ENCODE peak calls at places on chromosome 22, in six cellular contexts. W is neuronal stem cell, K is mesendoderm, R is mesenchymal stem cell, M is H1, L is H9. E is an unnamed sample.
A peak's percentile ranks its signal among the peaks of the same experiment; 100 is the strongest.

GRCh38 chr22:18056161-18056666 is 21.6 kb upstream of the PEX26 start:
- DNase-seq in W (no peak), K (no peak), R (peak; percentile 82), M (no peak), L (no peak), E (no peak)

GRCh38 chr22:42990131-42990838 is 24.7 kb downstream of the PACSIN2 start:
- DNase-seq in W (no peak), K (peak; percentile 80), R (peak; percentile 86), M (no peak), L (no peak), E (peak; percentile 92)

GRCh38 chr22:41001722-41002122 is 50.5 kb downstream of the RBX1 start:
- DNase-seq in W (no peak), K (peak; percentile 65), R (peak; percentile 53), M (no peak), L (no peak), E (peak; percentile 99)

GRCh38 chr22:44464000-44464399 is 34.0 kb downstream of the RTL6 start:
- DNase-seq in W (no peak), K (no peak), R (no peak), M (no peak), L (no peak), E (no peak)

GRCh38 chr22:20455709-20456063 is 18.1 kb upstream of the SCARF2 start:
- DNase-seq in W (no peak), K (no peak), R (no peak), M (no peak), L (no peak), E (no peak)

GRCh38 chr22:28440517-28441366 is 238.9 kb downstream of the TTC28 start:
- DNase-seq in W (no peak), K (no peak), R (peak; percentile 28), M (no peak), L (no peak), E (no peak)

GRCh38 chr22:43431821-43432554 is 20.2 kb downstream of the MPPED1 start:
- DNase-seq in W (no peak), K (no peak), R (no peak), M (no peak), L (no peak), E (no peak)

GRCh38 chr22:27220349-27220748 is 563.0 kb downstream of the MIAT start:
- DNase-seq in W (no peak), K (no peak), R (peak; percentile 93), M (no peak), L (no peak), E (no peak)

GRCh38 chr22:43235445-43236400 is 48.8 kb upstream of the TTLL12 start:
- DNase-seq in W (no peak), K (no peak), R (no peak), M (no peak), L (no peak), E (no peak)

GRCh38 chr22:41917906-41918791 is 3.3 kb upstream of the SHISA8 start:
- DNase-seq in W (no peak), K (no peak), R (peak; percentile 52), M (no peak), L (no peak), E (peak; percentile 30)

GRCh38 chr22:49662681-49663080 is 165.0 kb downstream of the BRD1 start:
- DNase-seq in W (no peak), K (no peak), R (no peak), M (no peak), L (peak; percentile 13), E (no peak)

GRCh38 chr22:34866501-34867171 is 199.3 kb upstream of the ISX start:
- DNase-seq in W (no peak), K (no peak), R (peak; percentile 20), M (no peak), L (no peak), E (no peak)

GRCh38 chr22:49887716-49888115 is 30.5 kb downstream of the ALG12 start:
- DNase-seq in W (no peak), K (no peak), R (no peak), M (no peak), L (no peak), E (no peak)

GRCh38 chr22:43889366-43890253 is 2.2 kb downstream of the PNPLA5 start:
- DNase-seq in W (no peak), K (peak; percentile 38), R (no peak), M (no peak), L (no peak), E (no peak)

GRCh38 chr22:42841444-42841843 is 15.6 kb downstream of the ARFGAP3 start:
- DNase-seq in W (no peak), K (no peak), R (no peak), M (no peak), L (no peak), E (peak; percentile 14)

GRCh38 chr22:17303840-17304779 is 65.2 kb upstream of the CECR2 start:
- DNase-seq in W (no peak), K (no peak), R (no peak), M (no peak), L (no peak), E (peak; percentile 0)

GRCh38 chr22:44032126-44032730 is 8.1 kb downstream of the PARVB start:
- DNase-seq in W (no peak), K (no peak), R (no peak), M (no peak), L (no peak), E (no peak)

GRCh38 chr22:11307996-11308395 is 4220.0 kb upstream of the OR11H1 start:
- DNase-seq in W (no peak), K (no peak), R (no peak), M (no peak), L (no peak), E (no peak)

GRCh38 chr22:22034469-22035132 is 52.0 kb upstream of the TOP3B start:
- DNase-seq in W (no peak), K (no peak), R (no peak), M (no peak), L (no peak), E (no peak)

GRCh38 chr22:42747701-42748513 is 27.2 kb upstream of the A4GALT start:
- DNase-seq in W (no peak), K (peak; percentile 44), R (peak; percentile 96), M (no peak), L (no peak), E (no peak)

GRCh38 chr22:49693416-49693815 is 134.3 kb downstream of the BRD1 start:
- DNase-seq in W (no peak), K (no peak), R (no peak), M (no peak), L (no peak), E (peak; percentile 70)

GRCh38 chr22:43378011-43378704 is 33.7 kb upstream of the MPPED1 start:
- DNase-seq in W (no peak), K (peak; percentile 24), R (peak; percentile 79), M (no peak), L (no peak), E (no peak)

GRCh38 chr22:27580311-27580897 is 221.2 kb downstream of the MN1 start:
- DNase-seq in W (no peak), K (no peak), R (no peak), M (no peak), L (no peak), E (no peak)

GRCh38 chr22:32336185-32336603 is 21.5 kb upstream of the RFPL3 start:
- DNase-seq in W (peak; percentile 78), K (peak; percentile 48), R (no peak), M (no peak), L (no peak), E (no peak)

DNA sequence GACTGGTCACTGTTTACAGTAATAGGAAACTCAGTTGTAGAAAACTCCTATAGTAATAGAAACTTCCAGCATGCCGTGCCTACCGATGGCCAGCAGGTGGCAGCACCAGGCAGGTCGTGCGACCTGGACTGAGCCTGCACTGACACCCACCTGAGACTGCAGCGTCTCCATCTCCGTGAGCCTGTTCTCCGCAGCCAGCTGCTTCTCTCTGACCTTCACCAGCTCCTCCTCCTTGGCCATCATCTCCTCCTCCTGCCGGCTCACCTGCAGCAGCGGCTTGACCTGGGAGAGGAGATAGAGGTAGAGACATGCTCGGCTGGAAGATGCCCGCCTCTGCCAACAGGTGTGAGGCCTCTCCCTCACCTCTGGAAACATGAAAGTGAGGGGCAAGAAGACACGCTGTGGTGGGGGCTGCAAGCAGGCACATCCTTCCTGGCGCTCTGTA is 48.5 kb downstream of the APOL1 start:
- DNase-seq in W (peak; percentile 54), K (peak; percentile 89), R (peak; percentile 76), M (peak; percentile 71), L (peak; percentile 93), E (peak; percentile 87)
- H4K8ac ChIP-seq in W (peak overlapping the region; percentile 33), K (no peak overlapping the region), R (peak overlapping the region; percentile 21), M (no peak overlapping the region), L (no peak overlapping the region), E (no peak overlapping the region)

GRCh38 chr22:45552580-45553332 is 50.1 kb downstream of the FBLN1 start:
- DNase-seq in W (no peak), K (no peak), R (peak; percentile 94), M (no peak), L (peak; percentile 42), E (no peak)
- H4K8ac ChIP-seq in W (no peak overlapping the region), K (no peak overlapping the region), R (no peak overlapping the region), M (peak overlapping the region; percentile 12), L (no peak overlapping the region), E (peak overlapping the region; percentile 51)

DNA sequence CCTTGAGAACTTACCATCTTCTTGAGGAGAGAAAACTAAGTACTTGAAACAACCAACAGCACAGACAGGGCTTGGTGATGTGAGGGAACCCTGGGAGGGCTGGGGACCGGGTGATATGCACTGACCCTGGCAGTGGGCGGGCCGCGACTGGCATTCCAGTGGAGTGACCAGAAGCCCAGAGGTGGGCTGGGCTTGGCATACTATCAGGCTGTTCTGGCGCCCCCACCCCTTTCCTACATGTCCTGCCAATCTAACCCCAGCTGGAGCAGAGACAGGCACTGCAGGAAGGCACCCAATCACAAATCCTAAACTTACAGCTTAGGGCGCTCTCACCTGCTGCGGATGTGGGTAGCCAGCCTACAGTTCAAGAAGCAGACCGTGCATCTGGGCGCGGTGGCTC is 54.0 kb upstream of the GCAT start:
- DNase-seq in W (no peak), K (no peak), R (no peak), M (no peak), L (no peak), E (peak; percentile 16)
- H4K8ac ChIP-seq in W (no peak overlapping the region), K (no peak overlapping the region), R (no peak overlapping the region), M (no peak overlapping the region), L (no peak overlapping the region), E (no peak overlapping the region)

DNA sequence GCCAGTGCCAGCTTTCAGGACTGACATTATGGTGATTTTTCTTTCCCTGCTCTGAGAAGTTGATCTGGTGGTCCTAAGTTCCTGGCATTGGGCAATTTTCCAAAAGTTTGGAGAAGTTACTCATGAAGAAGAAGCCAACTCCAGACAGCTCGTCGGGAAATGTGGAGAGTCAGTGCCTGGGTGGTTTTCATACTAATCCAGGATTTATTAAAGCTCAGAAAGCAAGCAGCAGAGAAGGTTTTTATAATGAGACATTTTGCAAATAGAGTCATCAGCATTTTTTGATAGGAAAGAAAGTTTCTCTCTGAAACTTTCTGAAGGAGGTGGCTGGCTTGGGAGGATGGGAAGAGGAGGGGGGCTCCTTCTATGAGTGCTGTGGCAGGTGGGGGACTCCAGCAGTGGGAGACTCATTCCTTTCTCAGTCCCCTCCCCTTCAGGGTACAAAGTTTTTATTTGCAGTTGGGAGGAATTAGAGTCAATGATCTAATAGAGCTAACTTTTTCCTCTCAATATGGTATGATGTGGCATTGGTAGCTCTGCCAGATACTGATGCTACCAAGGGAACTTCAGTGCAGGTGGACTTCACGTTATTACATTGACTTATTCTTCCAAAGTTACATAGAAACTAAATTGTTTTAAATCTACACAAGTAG is 55.4 kb downstream of the LIF start:
- DNase-seq in W (no peak), K (no peak), R (no peak), M (no peak), L (no peak), E (no peak)
- H4K8ac ChIP-seq in W (no peak overlapping the region), K (no peak overlapping the region), R (no peak overlapping the region), M (no peak overlapping the region), L (no peak overlapping the region), E (no peak overlapping the region)

E was measured in trophoblast cell.